ENCODE peak calls at places on chromosomes 5 and 9, in ten cellular contexts. R is fibroblast of the conjunctiva, G is occipital lobe, W is suprapubic skin, T is NCI-H1694, X is NCI-H226, Y is fibroblast of the aortic adventitia, U is T-helper 17 cell, Z is fibroblast of mammary gland, H is Kasumi-1. B is an unnamed sample.

GRCh38 chr9:6680797-6681146 is 35.2 kb upstream of the GLDC start:
- DNase-seq in H (peak; percentile 24), X (no peak), W (no peak), Y (peak; percentile 36), G (peak; percentile 48), R (peak; percentile 1), T (peak; percentile 30), U (no peak), Z (peak; percentile 26), B (no peak)

GRCh38 chr5:179187681-179188575 is 127.8 kb downstream of the ZNF354C start:
- DNase-seq in U (no peak), R (no peak), Z (no peak), G (no peak), Y (no peak), T (no peak), H (no peak), W (no peak), X (no peak), B (no peak)

GRCh38 chr9:5850735-5851122 is 17.8 kb upstream of the ERMP1 start:
- DNase-seq in W (no peak), G (no peak), Y (no peak), X (no peak), Z (no peak), R (no peak), H (no peak), U (no peak), T (no peak), B (no peak)

GRCh38 chr5:171221931-171222330 is 87.1 kb upstream of the TLX3 start:
- DNase-seq in R (peak; percentile 1), H (no peak), X (no peak), Y (peak; percentile 18), T (no peak), U (no peak), Z (no peak), W (no peak), G (no peak), B (no peak)

GRCh38 chr5:95712347-95712958 is 18.7 kb upstream of the RHOBTB3 start:
- DNase-seq in U (no peak), H (no peak), Z (peak; percentile 72), W (no peak), T (no peak), G (no peak), Y (peak; percentile 86), X (peak; percentile 98), R (no peak), B (no peak)

GRCh38 chr5:125093776-125094175 is 347.3 kb upstream of the ZNF608 start:
- DNase-seq in U (no peak), Z (peak; percentile 83), X (peak; percentile 74), R (peak; percentile 13), G (no peak), Y (peak; percentile 87), T (no peak), W (no peak), H (no peak), B (no peak)

GRCh38 chr5:150593593-150593992 is 46.9 kb upstream of the SYNPO start:
- DNase-seq in R (no peak), X (no peak), U (no peak), G (no peak), Z (no peak), Y (no peak), H (no peak), W (no peak), T (no peak), B (no peak)

GRCh38 chr5:10581867-10582511 is 18.1 kb downstream of the ANKRD33B start:
- DNase-seq in W (no peak), R (peak; percentile 42), Y (peak; percentile 77), Z (no peak), G (peak; percentile 45), X (no peak), T (no peak), U (no peak), H (no peak), B (no peak)

GRCh38 chr5:66906021-66906420 is 290.6 kb downstream of the CD180 start:
- DNase-seq in H (no peak), W (no peak), Z (no peak), Y (no peak), G (no peak), X (no peak), U (no peak), T (no peak), R (no peak), B (no peak)

GRCh38 chr9:131266301-131267229 is 9.7 kb downstream of the FAM78A start:
- DNase-seq in G (no peak), X (no peak), Y (no peak), T (no peak), W (no peak), U (peak; percentile 34), Z (peak; percentile 28), R (no peak), H (no peak), B (peak; percentile 9)

GRCh38 chr5:76718381-76718832 is 2.5 kb downstream of the F2R start:
- DNase-seq in W (no peak), X (no peak), T (no peak), Y (no peak), U (no peak), Z (peak; percentile 24), G (no peak), H (no peak), R (no peak), B (no peak)

GRCh38 chr9:133063500-133064231 is 1.9 kb downstream of the CEL start:
- DNase-seq in X (no peak), U (no peak), H (no peak), Z (no peak), G (no peak), W (no peak), R (no peak), T (no peak), Y (no peak), B (peak; percentile 70)

GRCh38 chr5:146568161-146568560 is 52.2 kb upstream of the GPR151 start:
- DNase-seq in X (no peak), G (no peak), U (no peak), Z (no peak), Y (no peak), H (no peak), R (no peak), W (no peak), T (no peak), B (no peak)

GRCh38 chr5:171705830-171706229 is 79.8 kb upstream of the SMIM23 start:
- DNase-seq in W (no peak), R (no peak), X (no peak), Z (no peak), U (no peak), T (no peak), G (no peak), H (no peak), Y (no peak), B (no peak)

GRCh38 chr5:66224273-66224672 is 80.2 kb downstream of the SREK1 start:
- DNase-seq in U (no peak), X (no peak), G (no peak), Z (no peak), H (no peak), Y (no peak), W (no peak), T (no peak), R (no peak), B (no peak)

GRCh38 chr9:135774239-135774747 is 72.3 kb downstream of the KCNT1 start:
- DNase-seq in Y (no peak), Z (no peak), T (no peak), H (no peak), X (no peak), W (no peak), G (no peak), R (no peak), U (no peak), B (no peak)

GRCh38 chr5:6717687-6718086 is 4.5 kb downstream of the TENT4A start:
- DNase-seq in Z (no peak), Y (no peak), W (no peak), U (no peak), G (no peak), H (no peak), R (no peak), X (no peak), T (no peak), B (no peak)

GRCh38 chr5:136337788-136338187 is 27.6 kb downstream of the TRPC7 start:
- DNase-seq in H (no peak), Y (no peak), Z (no peak), X (no peak), U (no peak), R (no peak), G (no peak), T (no peak), W (no peak), B (no peak)

GRCh38 chr5:674630-675011 is 18.5 kb downstream of the TPPP start:
- DNase-seq in H (no peak), W (peak; percentile 43), Z (no peak), G (no peak), T (no peak), Y (no peak), U (no peak), X (no peak), R (no peak), B (no peak)

GRCh38 chr9:24045150-24045549 is 219.1 kb upstream of the ELAVL2 start:
- DNase-seq in H (no peak), W (no peak), Y (no peak), X (no peak), U (no peak), T (no peak), G (no peak), Z (no peak), R (no peak), B (no peak)

GRCh38 chr5:38651806-38652205 is 95.4 kb upstream of the LIFR start:
- DNase-seq in R (no peak), G (no peak), U (no peak), H (no peak), Z (no peak), X (no peak), T (no peak), Y (no peak), W (no peak), B (no peak)

GRCh38 chr9:70587143-70587710 is 172.8 kb upstream of the KLF9 start:
- DNase-seq in W (no peak), T (no peak), Y (peak; percentile 91), R (no peak), Z (peak; percentile 87), U (no peak), G (peak; percentile 39), X (peak; percentile 68), H (no peak), B (no peak)

GRCh38 chr9:86993830-86994229 is 46.5 kb upstream of the GAS1 start:
- DNase-seq in W (no peak), U (no peak), G (no peak), X (no peak), T (no peak), Y (no peak), Z (no peak), R (no peak), H (no peak), B (no peak)

GRCh38 chr5:124806857-124807196 is 60.4 kb upstream of the ZNF608 start:
- DNase-seq in W (no peak), G (no peak), Y (no peak), X (no peak), T (no peak), H (no peak), U (no peak), Z (no peak), R (no peak), B (no peak)

B was measured in body of pancreas.